ENCODE peak calls at places on chromosome 14, in seven cellular contexts. J is Peyer's patch, N is endodermal cell, B is cardiac muscle cell, C is prostate gland, H is right atrium auricular region, U is GM23338. D is an unnamed sample.

GRCh38 chr14:49984419-49984818 is 91.5 kb downstream of the ARF6 start:
- DNase-seq in J (no peak), N (no peak), B (no peak), C (no peak), H (no peak), U (no peak), D (no peak)

GRCh38 chr14:40762177-40762576 is 844.5 kb upstream of the LRFN5 start:
- DNase-seq in J (no peak), N (no peak), B (no peak), C (no peak), H (no peak), U (no peak), D (no peak)

GRCh38 chr14:68379510-68380303 is 413.2 kb downstream of the ZFP36L1 start:
- DNase-seq in J (peak), N (no peak), B (no peak), C (peak), H (no peak), U (no peak), D (peak)

GRCh38 chr14:70822706-70823185 is 13.4 kb upstream of the MAP3K9 start:
- DNase-seq in J (no peak), N (peak), B (peak), C (no peak), H (no peak), U (peak), D (peak)

GRCh38 chr14:78086342-78086741 is 83.8 kb upstream of the NRXN3 start:
- DNase-seq in J (no peak), N (peak), B (no peak), C (no peak), H (no peak), U (peak), D (no peak)

GRCh38 chr14:98167702-98168101 is 1104.3 kb downstream of the BCL11B start:
- DNase-seq in J (no peak), N (no peak), B (no peak), C (no peak), H (no peak), U (no peak), D (no peak)

GRCh38 chr14:34181308-34181707 is 230.4 kb upstream of the EGLN3 start:
- DNase-seq in J (no peak), N (no peak), B (no peak), C (no peak), H (no peak), U (no peak), D (no peak)

GRCh38 chr14:53542692-53543091 is 389.6 kb upstream of the DDHD1 start:
- DNase-seq in J (no peak), N (no peak), B (peak), C (no peak), H (no peak), U (no peak), D (peak)

GRCh38 chr14:64387232-64387737 is 868 bp upstream of the MTHFD1 start:
- DNase-seq in J (no peak), N (no peak), B (no peak), C (peak), H (no peak), U (peak), D (peak)

GRCh38 chr14:61152851-61153364 is 128.2 kb downstream of the TMEM30B start:
- DNase-seq in J (no peak), N (no peak), B (no peak), C (no peak), H (no peak), U (no peak), D (peak)

GRCh38 chr14:34301107-34301734 is 160.8 kb downstream of the SPTSSA start:
- DNase-seq in J (no peak), N (peak), B (peak), C (no peak), H (no peak), U (peak), D (peak)

GRCh38 chr14:85444685-85445084 is 85.3 kb upstream of the FLRT2 start:
- DNase-seq in J (no peak), N (no peak), B (peak), C (no peak), H (no peak), U (no peak), D (peak)

GRCh38 chr14:51210594-51210993 is 29.5 kb upstream of the TMX1 start:
- DNase-seq in J (no peak), N (no peak), B (no peak), C (no peak), H (no peak), U (no peak), D (no peak)

GRCh38 chr14:70934084-70934483 is 26.8 kb downstream of the PCNX1 start:
- DNase-seq in J (no peak), N (no peak), B (no peak), C (no peak), H (no peak), U (no peak), D (peak)

GRCh38 chr14:68723808-68724268 is 69.0 kb downstream of the ZFP36L1 start:
- DNase-seq in J (no peak), N (no peak), B (no peak), C (no peak), H (no peak), U (no peak), D (no peak)

GRCh38 chr14:98244966-98245569 is 1026.9 kb downstream of the BCL11B start:
- DNase-seq in J (no peak), N (no peak), B (no peak), C (no peak), H (no peak), U (no peak), D (no peak)

GRCh38 chr14:66360526-66360925 is 125.6 kb upstream of the CCDC196 start:
- DNase-seq in J (no peak), N (no peak), B (no peak), C (no peak), H (no peak), U (no peak), D (no peak)

GRCh38 chr14:42779024-42779423 is 1172.3 kb downstream of the LRFN5 start:
- DNase-seq in J (no peak), N (no peak), B (no peak), C (no peak), H (no peak), U (no peak), D (no peak)

GRCh38 chr14:103109789-103110415 is 13.4 kb upstream of the TNFAIP2 start:
- DNase-seq in J (no peak), N (peak), B (no peak), C (no peak), H (no peak), U (peak), D (peak)

GRCh38 chr14:22426711-22427110 is 162.3 kb downstream of the DAD1 start:
- DNase-seq in J (no peak), N (peak), B (no peak), C (no peak), H (no peak), U (no peak), D (no peak)

GRCh38 chr14:22428681-22429315 is 160.2 kb downstream of the DAD1 start:
- DNase-seq in J (no peak), N (peak), B (no peak), C (no peak), H (no peak), U (no peak), D (peak)

GRCh38 chr14:22423958-22424357 is 165.1 kb downstream of the DAD1 start:
- DNase-seq in J (no peak), N (no peak), B (no peak), C (no peak), H (no peak), U (no peak), D (no peak)

GRCh38 chr14:22429546-22429945 is 159.5 kb downstream of the DAD1 start:
- DNase-seq in J (no peak), N (no peak), B (no peak), C (no peak), H (no peak), U (no peak), D (no peak)

DNA sequence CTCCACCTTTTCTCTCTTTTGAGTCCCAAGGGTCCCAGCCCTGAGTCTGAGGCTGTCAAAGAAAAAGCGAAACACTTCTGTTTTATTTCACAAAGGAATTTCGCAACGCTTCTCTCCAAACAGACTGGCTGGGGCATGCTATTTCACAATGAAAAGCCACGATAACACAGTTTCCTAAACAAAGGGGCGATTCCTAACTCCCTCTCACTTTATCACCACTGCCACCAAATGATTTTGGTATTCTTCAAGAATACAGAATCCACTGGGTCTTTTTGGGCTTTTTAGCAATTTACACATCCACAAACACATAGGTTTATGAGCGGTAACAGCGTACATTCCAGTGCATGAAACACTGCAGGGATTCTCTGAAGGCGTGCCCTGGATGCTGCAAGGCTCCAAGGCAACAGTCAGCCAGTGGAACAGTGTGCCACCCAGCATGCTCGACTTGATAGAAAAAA is 161.2 kb downstream of the DAD1 start:
- DNase-seq in J (no peak), N (peak), B (no peak), C (peak), H (peak), U (peak), D (peak)
- H3K4me3 ChIP-seq in J (no peak), N (no peak), B (no peak), C (no peak), H (no peak), U (no peak), D (peak)

DNA sequence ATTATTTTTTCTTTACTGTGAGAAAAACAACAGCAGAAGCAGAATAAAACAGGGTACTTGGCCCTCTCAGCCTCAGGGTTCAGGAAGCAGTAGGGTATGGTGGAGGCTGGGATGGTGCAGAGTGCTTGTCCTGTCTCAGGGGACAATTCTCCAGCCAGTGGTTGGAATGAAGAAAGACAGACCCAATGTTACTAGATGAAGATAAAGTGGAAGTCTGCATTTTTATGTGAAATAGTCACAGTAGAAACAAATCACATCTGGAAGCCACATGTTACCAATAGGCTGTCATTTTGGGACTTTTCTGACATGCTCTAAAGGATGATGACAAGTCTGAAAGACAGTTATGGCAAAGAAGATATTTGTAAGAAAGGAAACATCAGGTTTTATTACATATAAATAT is 32.3 kb downstream of the PROX2 start:
- DNase-seq in J (no peak), N (no peak), B (no peak), C (no peak), H (no peak), U (no peak), D (peak)
- TF ChIP-seq CTCF in J (no peak), N (no peak), B (no peak), C (no peak), H (no peak), U (no peak), D (peak)

DNA sequence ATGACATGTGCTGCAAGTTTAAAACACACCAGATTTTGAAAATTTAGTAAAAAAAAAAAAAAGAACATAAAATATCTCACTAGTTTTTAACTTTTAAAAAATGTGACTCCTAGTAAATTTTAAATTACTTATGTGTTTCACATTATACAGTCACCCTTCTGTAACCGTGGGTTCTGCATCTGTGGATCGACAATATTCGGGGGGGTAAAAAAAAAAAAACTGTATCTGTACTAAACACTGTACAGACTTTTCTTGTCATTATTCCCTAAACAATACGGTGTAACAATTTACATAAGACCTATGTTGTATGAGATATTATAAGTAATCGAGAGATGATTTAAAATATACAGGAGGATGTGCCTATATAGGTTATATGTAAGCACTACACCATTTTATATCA is 3.2 kb downstream of the DDX24 start:
- DNase-seq in J (no peak), N (no peak), B (no peak), C (no peak), H (no peak), U (no peak), D (no peak)
- H3K4me3 ChIP-seq in J (peak), N (peak), B (peak), C (no peak), H (peak), U (peak), D (no peak)

GRCh38 chr14:105051182-105052109 is 13.8 kb downstream of the GPR132 start:
- DNase-seq in J (no peak), N (no peak), B (no peak), C (no peak), H (no peak), U (no peak), D (no peak)
- TF ChIP-seq CTCF in J (no peak), N (no peak), B (no peak), C (no peak), H (no peak), U (no peak), D (no peak)

D was measured in AG10803.